ENCODE peak calls at places on chromosomes 16 and 17, in eight cellular contexts. U is H54, R is endothelial cell of umbilical vein, E is ovary, D is prostate gland, H is sigmoid colon, Z is adrenal gland, N is uterus. Y is an unnamed sample.
A peak's percentile ranks its signal among the peaks of the same experiment; 100 is the strongest.

GRCh38 chr16:85412911-85413520 is 200.1 kb upstream of the GSE1 start:
- DNase-seq in U (no peak), R (no peak), E (peak; percentile 17), D (no peak), H (peak; percentile 60), Z (peak; percentile 9), N (no peak), Y (no peak)

GRCh38 chr16:3661311-3661710 is 6.8 kb downstream of the DNASE1 start:
- DNase-seq in U (no peak), R (no peak), E (no peak), D (no peak), H (no peak), Z (no peak), N (no peak), Y (no peak)

GRCh38 chr17:539048-539447 is 175.6 kb downstream of the VPS53 start:
- DNase-seq in U (no peak), R (no peak), E (no peak), D (no peak), H (no peak), Z (no peak), N (no peak), Y (no peak)

GRCh38 chr16:10967981-10968380 is 23.6 kb downstream of the CLEC16A start:
- DNase-seq in U (no peak), R (no peak), E (no peak), D (no peak), H (no peak), Z (no peak), N (no peak), Y (no peak)

GRCh38 chr16:9489823-9490467 is 398.5 kb downstream of the HAPSTR1 start:
- DNase-seq in U (no peak), R (no peak), E (peak; percentile 14), D (peak; percentile 59), H (peak; percentile 93), Z (no peak), N (peak; percentile 80), Y (no peak)

GRCh38 chr17:47665655-47666054 is 15.9 kb downstream of the KPNB1 start:
- DNase-seq in U (no peak), R (no peak), E (no peak), D (no peak), H (no peak), Z (no peak), N (no peak), Y (no peak)

GRCh38 chr16:84370723-84371552 is 2.6 kb downstream of the ATP2C2 start:
- DNase-seq in U (no peak), R (no peak), E (no peak), D (no peak), H (no peak), Z (no peak), N (no peak), Y (peak; percentile 22)

GRCh38 chr17:45307290-45308015 is 9.4 kb downstream of the MAP3K14 start:
- DNase-seq in U (peak; percentile 57), R (peak; percentile 88), E (peak; percentile 72), D (peak; percentile 37), H (no peak), Z (peak; percentile 63), N (peak; percentile 49), Y (no peak)

GRCh38 chr17:35743911-35744328 is 9.1 kb downstream of the GAS2L2 start:
- DNase-seq in U (peak; percentile 77), R (peak; percentile 30), E (no peak), D (no peak), H (peak; percentile 39), Z (peak; percentile 52), N (no peak), Y (no peak)

GRCh38 chr17:82690786-82691489 is 7.6 kb downstream of the RAB40B start:
- DNase-seq in U (no peak), R (no peak), E (no peak), D (no peak), H (no peak), Z (no peak), N (no peak), Y (no peak)

GRCh38 chr16:68399456-68399855 is 48.9 kb downstream of the SMPD3 start:
- DNase-seq in U (no peak), R (no peak), E (no peak), D (no peak), H (no peak), Z (no peak), N (no peak), Y (no peak)

GRCh38 chr16:73432794-73433455 is 385.0 kb upstream of the ZFHX3 start:
- DNase-seq in U (no peak), R (no peak), E (no peak), D (no peak), H (no peak), Z (no peak), N (no peak), Y (no peak)

GRCh38 chr16:17414421-17414820 is 56.3 kb downstream of the XYLT1 start:
- DNase-seq in U (no peak), R (no peak), E (no peak), D (no peak), H (no peak), Z (no peak), N (no peak), Y (no peak)

DNA sequence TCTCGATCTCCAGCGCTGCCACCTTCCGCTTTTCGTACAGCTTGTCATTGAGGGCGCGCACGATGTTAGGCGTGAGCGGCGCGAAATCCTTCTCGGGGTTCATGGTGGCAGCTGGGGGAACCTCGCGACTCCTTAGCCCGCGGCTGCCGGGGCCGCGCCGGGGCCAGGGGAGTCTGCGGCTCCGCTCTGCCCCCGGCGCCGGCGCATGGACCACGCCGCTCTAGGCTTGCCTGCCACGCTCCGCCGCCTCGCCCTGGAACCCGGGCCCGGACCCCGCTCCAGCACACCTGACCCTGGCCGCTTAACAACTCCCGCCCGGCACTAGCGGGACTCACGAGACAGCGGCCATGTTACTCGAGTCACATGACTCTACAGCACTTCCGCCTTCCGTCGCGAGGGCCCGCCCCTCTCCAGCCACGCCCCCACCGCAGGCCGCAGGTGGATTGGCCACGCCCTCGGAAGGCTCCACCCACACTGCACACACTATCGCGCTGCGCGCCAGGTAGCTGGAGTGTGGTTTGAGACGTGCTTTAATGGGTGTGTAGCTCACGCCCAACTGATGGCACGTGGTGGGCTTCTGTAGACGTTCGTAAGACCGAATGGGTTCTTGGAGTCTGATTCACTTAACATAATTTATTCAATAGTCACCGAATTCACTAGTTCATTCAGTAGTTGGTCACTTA is at the start of gene VAC14:
- DNase-seq in U (peak; percentile 79), R (peak; percentile 90), E (peak; percentile 93), D (peak; percentile 94), H (peak; percentile 95), Z (peak; percentile 87), N (peak; percentile 86), Y (peak; percentile 98)
- TF ChIP-seq POLR2A in U (peak; percentile 68), R (peak; percentile 82), E (peak; percentile 37), D (peak; percentile 51), H (no peak), Z (peak; percentile 67), N (no peak), Y (no peak)

GRCh38 chr17:77281024-77281903 is 140.5 kb downstream of the SEC14L1 start:
- DNase-seq in U (peak; percentile 76), R (no peak), E (peak; percentile 44), D (peak; percentile 69), H (peak; percentile 76), Z (peak; percentile 44), N (peak; percentile 28), Y (peak; percentile 93)
- TF ChIP-seq POLR2A in U (peak; percentile 42), R (no peak), E (no peak), D (peak; percentile 90), H (peak; percentile 39), Z (no peak), N (no peak), Y (no peak)

DNA sequence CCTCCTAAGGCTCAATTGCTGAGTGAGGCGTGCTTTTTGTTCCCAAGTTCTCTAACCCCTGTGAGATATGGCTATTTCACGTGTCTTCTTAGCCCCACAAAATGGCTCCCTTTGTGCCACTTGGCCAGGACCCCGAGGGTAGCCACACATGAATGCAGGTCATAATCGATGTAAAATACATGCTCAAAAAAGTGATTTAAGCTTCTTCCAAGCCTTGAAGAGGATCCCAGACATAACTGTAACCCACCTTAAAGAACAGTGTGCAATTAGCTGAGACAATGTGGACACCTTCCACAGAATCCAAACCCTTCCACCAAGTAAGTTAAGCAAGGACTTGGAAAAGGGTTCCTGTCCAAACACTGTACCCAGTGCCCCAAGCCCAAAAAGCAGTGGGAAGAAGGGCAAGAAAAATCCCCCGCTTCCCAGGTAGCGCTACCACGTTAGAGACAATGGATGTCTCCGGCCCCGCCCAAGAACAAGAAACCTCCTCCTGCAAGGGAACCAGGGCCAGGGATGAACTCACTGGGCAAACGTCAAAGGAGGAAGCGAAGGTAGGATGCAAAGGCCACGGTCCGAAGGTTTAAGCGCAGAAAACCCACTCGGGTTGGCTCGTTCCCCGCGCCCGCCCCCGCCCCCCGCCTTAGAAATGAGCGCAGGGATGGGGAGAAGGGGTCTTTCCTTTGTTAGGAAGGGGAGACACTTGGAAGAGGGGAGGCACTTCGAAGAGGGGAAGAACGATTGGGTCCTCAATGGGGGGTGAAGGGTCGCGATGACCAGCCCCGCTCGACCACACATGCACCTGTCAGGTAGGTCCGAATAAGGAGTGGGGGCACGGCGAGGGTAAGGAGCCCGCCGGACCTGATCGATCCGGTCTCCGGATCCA is 1.1 kb downstream of the JPT1 start:
- DNase-seq in U (no peak), R (peak; percentile 49), E (no peak), D (peak; percentile 26), H (peak; percentile 69), Z (no peak), N (no peak), Y (no peak)
- TF ChIP-seq POLR2A in U (no peak), R (no peak), E (no peak), D (no peak), H (no peak), Z (no peak), N (no peak), Y (no peak)

DNA sequence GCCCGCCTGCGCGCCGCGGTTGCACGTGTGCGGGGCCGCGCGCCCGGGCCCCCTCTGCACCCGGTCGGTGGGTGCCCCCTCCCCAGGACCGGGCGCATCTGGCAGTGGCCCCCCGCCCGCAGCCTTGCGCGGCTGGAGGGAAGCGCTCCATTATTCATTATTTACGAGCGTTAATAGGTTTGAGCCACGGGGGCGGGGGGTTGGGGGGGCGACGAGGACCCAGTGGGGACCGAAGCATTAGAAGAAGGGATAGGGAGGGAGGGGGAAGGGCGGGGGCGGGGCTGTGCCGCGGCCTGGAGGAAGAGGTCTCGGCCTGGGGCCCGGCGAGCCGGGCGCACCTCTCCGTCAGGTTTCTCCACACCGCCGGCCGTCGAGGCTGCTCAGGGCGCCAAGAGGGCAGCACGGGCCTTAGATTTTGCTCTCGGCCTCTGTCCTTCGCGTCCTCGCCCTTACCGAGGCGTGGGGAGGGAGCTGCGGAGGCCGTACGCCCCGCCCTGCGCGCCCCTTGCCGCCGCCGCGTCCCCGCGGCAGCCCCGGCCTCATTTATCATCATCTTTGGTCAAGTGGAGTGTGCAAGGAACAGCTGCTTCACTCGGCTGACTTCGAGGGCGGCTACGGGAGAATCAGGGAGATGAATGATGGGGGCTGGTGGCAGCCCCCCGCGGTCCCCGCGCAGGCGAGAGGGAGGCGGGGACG is 54.2 kb downstream of the SREBF1 start:
- DNase-seq in U (no peak), R (no peak), E (no peak), D (no peak), H (no peak), Z (peak; percentile 49), N (peak; percentile 62), Y (peak; percentile 85)
- TF ChIP-seq POLR2A in U (no peak), R (no peak), E (no peak), D (no peak), H (no peak), Z (no peak), N (no peak), Y (no peak)

GRCh38 chr17:49278076-49278475 is 47.5 kb upstream of the PHOSPHO1 start:
- DNase-seq in U (no peak), R (no peak), E (no peak), D (no peak), H (no peak), Z (no peak), N (no peak), Y (no peak)
- TF ChIP-seq POLR2A in U (no peak), R (no peak), E (no peak), D (no peak), H (no peak), Z (no peak), N (no peak), Y (no peak)

GRCh38 chr17:3641014-3641413 is 4.5 kb downstream of the CTNS start:
- DNase-seq in U (no peak), R (no peak), E (no peak), D (no peak), H (no peak), Z (no peak), N (no peak), Y (no peak)
- TF ChIP-seq POLR2A in U (no peak), R (no peak), E (no peak), D (no peak), H (no peak), Z (no peak), N (no peak), Y (no peak)